ENCODE peak calls at places on chromosomes 4 and X, in seven cellular contexts. P, B, M, C, Y, I and K are unnamed samples.

GRCh38 chr4:96166806-96167205 is 326.9 kb downstream of the PDHA2 start:
- DNase-seq in P (peak; percentile 35), B (peak; percentile 20), M (no peak), C (no peak), Y (no peak), I (no peak), K (no peak)

GRCh38 chr4:10529256-10529890 is 72.1 kb upstream of the ZNF518B start:
- DNase-seq in P (peak; percentile 72), B (peak; percentile 59), M (no peak), C (no peak), Y (no peak), I (no peak), K (no peak)

GRCh38 chrX:123665197-123665596 is 67.7 kb downstream of the THOC2 start:
- DNase-seq in P (no peak), B (peak; percentile 32), M (no peak), C (no peak), Y (no peak), I (no peak), K (no peak)

GRCh38 chrX:125203737-125204578 is 115.7 kb upstream of the TEX13C start:
- DNase-seq in P (no peak), B (peak; percentile 22), M (no peak), C (peak; percentile 17), Y (peak; percentile 10), I (peak; percentile 11), K (no peak)

GRCh38 chr4:153564630-153565525 is 98.7 kb downstream of the TMEM131L start:
- DNase-seq in P (peak; percentile 49), B (peak; percentile 82), M (no peak), C (no peak), Y (no peak), I (peak; percentile 14), K (peak; percentile 57)

GRCh38 chr4:75723117-75723801 is 1.1 kb upstream of the USO1 start:
- DNase-seq in P (peak; percentile 53), B (peak; percentile 78), M (no peak), C (peak; percentile 49), Y (no peak), I (peak; percentile 20), K (no peak)

GRCh38 chrX:8364369-8365141 is 100.1 kb upstream of the VCX3B start:
- DNase-seq in P (peak; percentile 20), B (no peak), M (no peak), C (peak; percentile 75), Y (no peak), I (no peak), K (peak; percentile 1)

GRCh38 chrX:96314974-96315373 is 369.7 kb upstream of the DIAPH2 start:
- DNase-seq in P (peak; percentile 28), B (peak; percentile 52), M (no peak), C (no peak), Y (no peak), I (peak; percentile 20), K (no peak)

GRCh38 chrX:107970073-107970472 is 12.1 kb downstream of the TEX13B start:
- DNase-seq in P (no peak), B (no peak), M (no peak), C (no peak), Y (no peak), I (no peak), K (no peak)

GRCh38 chrX:150334100-150334499 is 29.0 kb upstream of the MAMLD1 start:
- DNase-seq in P (no peak), B (no peak), M (no peak), C (no peak), Y (no peak), I (no peak), K (no peak)

GRCh38 chrX:88660836-88661235 is 86.2 kb upstream of the CPXCR1 start:
- DNase-seq in P (no peak), B (no peak), M (no peak), C (no peak), Y (no peak), I (no peak), K (no peak)

GRCh38 chr4:120921456-120922389 is 803 bp downstream of the PRDM5 start:
- DNase-seq in P (peak; percentile 72), B (peak; percentile 64), M (no peak), C (no peak), Y (no peak), I (peak; percentile 75), K (no peak)

GRCh38 chr4:151865327-151865726 is 104.5 kb upstream of the GATB start:
- DNase-seq in P (no peak), B (no peak), M (no peak), C (no peak), Y (no peak), I (no peak), K (no peak)

GRCh38 chr4:3107271-3108185 is 33.0 kb downstream of the HTT start:
- DNase-seq in P (peak; percentile 18), B (no peak), M (no peak), C (no peak), Y (no peak), I (peak; percentile 10), K (no peak)

GRCh38 chrX:140050906-140051305 is 85.6 kb upstream of the CXorf66 start:
- DNase-seq in P (peak; percentile 10), B (peak; percentile 23), M (no peak), C (no peak), Y (no peak), I (peak; percentile 5), K (no peak)

GRCh38 chrX:55135171-55135570 is 46.4 kb downstream of the PAGE2 start:
- DNase-seq in P (peak; percentile 60), B (peak; percentile 32), M (no peak), C (peak; percentile 33), Y (no peak), I (peak; percentile 16), K (no peak)

GRCh38 chr4:125714845-125715244 is 400.1 kb downstream of the FAT4 start:
- DNase-seq in P (no peak), B (no peak), M (no peak), C (no peak), Y (no peak), I (peak; percentile 9), K (no peak)

GRCh38 chr4:86816463-86817107 is 32.6 kb downstream of the SLC10A6 start:
- DNase-seq in P (no peak), B (no peak), M (peak; percentile 63), C (no peak), Y (no peak), I (peak; percentile 54), K (no peak)

GRCh38 chr4:21744046-21744445 is 204.5 kb downstream of the KCNIP4 start:
- DNase-seq in P (no peak), B (peak; percentile 89), M (no peak), C (no peak), Y (no peak), I (no peak), K (no peak)

GRCh38 chrX:102976793-102977495 is 39.9 kb downstream of the RAB40AL start:
- DNase-seq in P (peak; percentile 2), B (peak; percentile 98), M (peak; percentile 84), C (no peak), Y (no peak), I (peak; percentile 14), K (no peak)

GRCh38 chr4:95290702-95291101 is 258.1 kb downstream of the UNC5C start:
- DNase-seq in P (no peak), B (no peak), M (no peak), C (no peak), Y (no peak), I (no peak), K (no peak)

GRCh38 chrX:9948406-9948805 is 18.8 kb upstream of the CLDN34 start:
- DNase-seq in P (no peak), B (peak; percentile 67), M (no peak), C (peak; percentile 39), Y (no peak), I (no peak), K (no peak)

GRCh38 chrX:150581093-150581775 is 12.8 kb downstream of the MTM1 start:
- DNase-seq in P (peak; percentile 65), B (peak; percentile 89), M (no peak), C (no peak), Y (no peak), I (peak; percentile 29), K (no peak)

GRCh38 chrX:154002215-154002719 is 17.4 kb downstream of the IRAK1 start:
- DNase-seq in P (peak; percentile 33), B (peak; percentile 87), M (peak; percentile 57), C (peak; percentile 48), Y (no peak), I (peak; percentile 60), K (no peak)

GRCh38 chrX:37608156-37608555 is 36.7 kb downstream of the LANCL3 start:
- DNase-seq in P (no peak), B (no peak), M (no peak), C (no peak), Y (no peak), I (no peak), K (no peak)